ENCODE peak calls at places on chromosomes 13 and 19, in ten cellular contexts. R is mucosa of descending colon; H is NCI-H2081; X is bronchial epithelial cell; C is stimulated activated CD4-positive, alpha-beta T cell treated with anti-CD3 and anti-CD28 coated beads, Interleukin-12 subunit alpha, Interleukin-12 subunit beta, amount 100 ng/mL, for 4 hours; G is hepatic stellate cell; M is EH; O is lower lobe of right lung; U is PC-9; K is GM23338. Y is an unnamed sample.
A peak's percentile ranks its signal among the peaks of the same experiment; 100 is the strongest.

GRCh38 chr19:18414504-18415176 is 4.6 kb upstream of the SSBP4 start:
- DNase-seq in X (no peak), R (peak; percentile 51), C (no peak), U (peak; percentile 67), O (peak; percentile 51), H (no peak), K (peak; percentile 45), M (peak; percentile 56), G (peak; percentile 41), Y (no peak)

GRCh38 chr19:17420267-17420924 is 549 bp downstream of the MVB12A start:
- DNase-seq in R (peak; percentile 39), K (peak; percentile 68), U (no peak), G (peak; percentile 37), M (peak; percentile 41), H (no peak), O (peak; percentile 62), C (peak; percentile 27), X (no peak), Y (peak; percentile 51)

GRCh38 chr13:97068146-97068545 is 73.9 kb upstream of the OXGR1 start:
- DNase-seq in O (no peak), C (no peak), H (peak; percentile 58), K (peak; percentile 9), M (no peak), R (no peak), X (no peak), U (no peak), G (no peak), Y (no peak)

GRCh38 chr19:4653793-4654436 is 14.6 kb downstream of the TNFAIP8L1 start:
- DNase-seq in H (no peak), C (no peak), K (no peak), X (no peak), M (no peak), O (no peak), R (no peak), G (no peak), U (no peak), Y (no peak)

GRCh38 chr19:13784731-13785452 is 10.4 kb upstream of the ZSWIM4 start:
- DNase-seq in U (peak; percentile 55), R (peak; percentile 84), C (peak; percentile 71), M (peak; percentile 80), X (peak; percentile 36), K (peak; percentile 90), O (peak; percentile 89), G (peak; percentile 69), H (peak; percentile 44), Y (peak; percentile 79)

GRCh38 chr13:83121904-83122303 is 760.4 kb downstream of the SLITRK1 start:
- DNase-seq in G (no peak), K (no peak), O (no peak), X (no peak), M (peak; percentile 10), U (no peak), H (no peak), C (no peak), R (no peak), Y (no peak)

GRCh38 chr19:42442833-42443232 is at the start of gene CXCL17:
- DNase-seq in O (no peak), K (no peak), M (no peak), H (no peak), C (no peak), X (peak; percentile 94), U (peak; percentile 86), R (no peak), G (no peak), Y (no peak)

GRCh38 chr13:30409911-30410704 is 12.2 kb upstream of the UBE2L5 start:
- DNase-seq in H (no peak), O (no peak), G (peak; percentile 73), M (peak; percentile 84), X (peak; percentile 67), K (no peak), U (no peak), R (no peak), C (no peak), Y (no peak)

GRCh38 chr19:41869374-41869955 is 7.6 kb upstream of the CD79A start:
- DNase-seq in M (no peak), C (no peak), R (no peak), K (no peak), X (no peak), G (no peak), O (no peak), U (peak; percentile 68), H (no peak), Y (no peak)

GRCh38 chr19:741506-742131 is 9.3 kb upstream of the MISP start:
- DNase-seq in O (no peak), H (no peak), M (peak; percentile 14), X (no peak), R (no peak), K (peak; percentile 90), U (no peak), C (no peak), G (no peak), Y (no peak)

GRCh38 chr19:1783874-1784273 is 28.2 kb downstream of the ATP8B3 start:
- DNase-seq in G (no peak), K (no peak), R (no peak), O (no peak), X (no peak), M (no peak), U (no peak), C (no peak), H (no peak), Y (no peak)

GRCh38 chr13:39321578-39321977 is 281.4 kb downstream of the LHFPL6 start:
- DNase-seq in G (no peak), H (no peak), K (no peak), R (no peak), C (no peak), O (no peak), U (no peak), X (no peak), M (no peak), Y (no peak)

GRCh38 chr13:97631158-97631557 is 197.2 kb downstream of the RAP2A start:
- DNase-seq in X (no peak), K (peak; percentile 67), O (no peak), M (peak; percentile 1), C (no peak), U (no peak), H (no peak), R (no peak), G (no peak), Y (no peak)

GRCh38 chr19:10145031-10145430 is 25.3 kb upstream of the EIF3G start:
- DNase-seq in U (no peak), R (no peak), C (no peak), M (no peak), G (no peak), H (no peak), X (no peak), K (no peak), O (no peak), Y (no peak)

GRCh38 chr13:19888799-19889198 is 25.4 kb upstream of the ZMYM5 start:
- DNase-seq in K (no peak), X (peak; percentile 22), R (no peak), U (no peak), G (peak; percentile 21), M (peak; percentile 27), O (no peak), C (no peak), H (no peak), Y (no peak)

GRCh38 chr19:16376241-16376640 is 51.6 kb downstream of the KLF2 start:
- DNase-seq in O (no peak), U (no peak), M (no peak), K (no peak), C (no peak), G (no peak), X (no peak), H (no peak), R (no peak), Y (no peak)

GRCh38 chr19:6577410-6578125 is 13.4 kb downstream of the CD70 start:
- DNase-seq in U (no peak), H (no peak), G (no peak), O (no peak), X (peak; percentile 86), C (no peak), M (no peak), K (no peak), R (peak; percentile 51), Y (peak; percentile 25)

GRCh38 chr13:104869501-104869900 is 1666.0 kb downstream of the EFNB2 start:
- DNase-seq in C (no peak), M (no peak), G (no peak), X (no peak), R (no peak), H (no peak), O (no peak), K (no peak), U (no peak), Y (no peak)

GRCh38 chr13:73870036-73870741 is 264.0 kb downstream of the KLF12 start:
- DNase-seq in X (peak; percentile 39), M (no peak), H (no peak), G (no peak), U (no peak), O (no peak), R (peak; percentile 51), C (no peak), K (no peak), Y (peak; percentile 28)

Y was measured in transverse colon.